ENCODE peak calls at places on chromosomes 1 and 21, in ten cellular contexts. P is fibroblast of lung, H is cardiac fibroblast, C is left ventricle myocardium inferior, I is tibial nerve, S is PC-3, J is glutamatergic neuron, Q is MCF 10A, E is cardiac muscle cell, N is nephron progenitor cell. O is an unnamed sample.

GRCh38 chr1:161198877-161199431 is at the start of gene ADAMTS4:
- DNase-seq in J (peak), P (peak), E (peak), Q (peak), H (peak), I (peak), S (no peak), C (peak), N (no peak), O (no peak)

GRCh38 chr1:68889471-68889870 is 392.6 kb upstream of the DEPDC1 start:
- DNase-seq in J (no peak), I (no peak), E (no peak), C (no peak), Q (no peak), H (no peak), S (no peak), P (no peak), N (no peak), O (no peak)

GRCh38 chr1:1013922-1014617 is 773 bp downstream of the ISG15 start:
- DNase-seq in E (peak), S (peak), P (peak), I (no peak), N (no peak), J (no peak), H (peak), Q (no peak), C (no peak), O (no peak)

GRCh38 chr1:154466879-154467767 is 34.9 kb upstream of the TDRD10 start:
- DNase-seq in Q (no peak), C (no peak), H (peak), P (no peak), I (no peak), E (no peak), J (no peak), N (no peak), S (no peak), O (no peak)

GRCh38 chr1:226034482-226034881 is 28.0 kb upstream of the H3-3A start:
- DNase-seq in J (no peak), P (peak), N (no peak), Q (peak), S (peak), H (peak), C (peak), I (peak), E (peak), O (no peak)

GRCh38 chr1:11887666-11888007 is 28.9 kb upstream of the NPPB start:
- DNase-seq in S (no peak), Q (no peak), J (no peak), N (no peak), P (no peak), I (no peak), C (no peak), H (no peak), E (no peak), O (no peak)

GRCh38 chr21:43188712-43189151 is 19.9 kb downstream of the CRYAA start:
- DNase-seq in E (no peak), N (no peak), S (no peak), I (peak), P (no peak), C (no peak), H (no peak), Q (peak), J (no peak), O (no peak)

GRCh38 chr1:198776602-198777029 is 137.8 kb downstream of the PTPRC start:
- DNase-seq in C (peak), H (peak), Q (peak), E (peak), I (peak), N (no peak), S (peak), J (no peak), P (peak), O (no peak)

GRCh38 chr1:2791027-2791760 is 10.3 kb downstream of the TTC34 start:
- DNase-seq in Q (no peak), E (no peak), J (no peak), I (no peak), N (no peak), C (no peak), S (no peak), H (no peak), P (no peak), O (no peak)

GRCh38 chr1:39425634-39426033 is 65.8 kb upstream of the BMP8A start:
- DNase-seq in I (no peak), E (no peak), H (no peak), C (no peak), Q (no peak), N (no peak), S (no peak), J (no peak), P (no peak), O (no peak)

GRCh38 chr1:17018849-17019248 is 7.1 kb upstream of the ATP13A2 start:
- DNase-seq in N (no peak), P (no peak), J (no peak), S (no peak), Q (no peak), H (no peak), I (no peak), E (no peak), C (no peak), O (no peak)

GRCh38 chr1:39698568-39698967 is 7.3 kb upstream of the HPCAL4 start:
- DNase-seq in Q (no peak), C (no peak), N (no peak), I (no peak), S (no peak), P (no peak), E (no peak), H (no peak), J (no peak), O (no peak)

GRCh38 chr1:94258873-94259331 is 21.5 kb upstream of the ARHGAP29 start:
- DNase-seq in P (peak), I (peak), N (no peak), C (no peak), E (peak), S (peak), Q (peak), J (no peak), H (peak), O (no peak)

GRCh38 chr1:112937070-112937469 is 18.9 kb downstream of the SLC16A1 start:
- DNase-seq in S (no peak), H (peak), N (no peak), J (no peak), P (no peak), C (no peak), Q (peak), E (peak), I (no peak), O (no peak)

GRCh38 chr1:214002060-214002459 is 14.3 kb downstream of the PROX1 start:
- DNase-seq in I (no peak), S (no peak), Q (no peak), P (no peak), E (no peak), H (no peak), C (no peak), J (no peak), N (no peak), O (no peak)

GRCh38 chr1:185104083-185104482 is 52.7 kb downstream of the TRMT1L start:
- DNase-seq in E (no peak), N (no peak), Q (no peak), H (no peak), C (no peak), S (no peak), J (no peak), P (no peak), I (no peak), O (no peak)

GRCh38 chr1:207825719-207826556 is 74.1 kb downstream of the CD46 start:
- DNase-seq in E (peak), H (peak), N (no peak), Q (peak), J (no peak), S (peak), I (peak), C (peak), P (peak), O (no peak)

GRCh38 chr1:74684301-74684700 is 10.7 kb upstream of the ERICH3 start:
- DNase-seq in E (no peak), N (no peak), P (no peak), Q (no peak), C (no peak), J (no peak), I (no peak), H (no peak), S (no peak), O (no peak)

GRCh38 chr1:204725821-204726448 is 40.4 kb upstream of the LRRN2 start:
- DNase-seq in C (no peak), S (peak), Q (peak), P (no peak), J (no peak), H (no peak), E (no peak), I (no peak), N (no peak), O (no peak)

GRCh38 chr21:43262427-43262826 is 93.6 kb downstream of the CRYAA start:
- DNase-seq in S (no peak), P (peak), H (peak), I (no peak), E (no peak), J (no peak), C (peak), Q (no peak), N (no peak), O (no peak)

GRCh38 chr1:161838885-161839284 is 72.8 kb downstream of the ATF6 start:
- DNase-seq in H (no peak), J (no peak), P (no peak), Q (no peak), N (no peak), I (no peak), S (no peak), C (no peak), E (no peak), O (no peak)

GRCh38 chr1:30844631-30845030 is 63.9 kb downstream of the SDC3 start:
- DNase-seq in N (no peak), P (no peak), C (no peak), I (no peak), J (no peak), H (no peak), Q (no peak), S (no peak), E (no peak), O (no peak)

GRCh38 chr1:30845237-30845636 is 63.3 kb downstream of the SDC3 start:
- DNase-seq in J (no peak), N (no peak), C (no peak), I (no peak), P (no peak), Q (no peak), E (no peak), H (no peak), S (no peak), O (no peak)

GRCh38 chr1:30846587-30846986 is 62.0 kb downstream of the SDC3 start:
- DNase-seq in J (no peak), Q (no peak), H (no peak), N (no peak), P (no peak), I (no peak), C (no peak), E (no peak), S (no peak), O (no peak)

GRCh38 chr1:30847358-30847972 is 61.1 kb downstream of the SDC3 start:
- DNase-seq in P (peak), I (peak), S (no peak), Q (no peak), E (peak), N (peak), C (peak), J (no peak), H (peak), O (no peak)

GRCh38 chr1:30845891-30846290 is 62.7 kb downstream of the SDC3 start:
- DNase-seq in I (no peak), J (no peak), Q (no peak), P (no peak), E (no peak), S (peak), H (no peak), N (no peak), C (no peak), O (no peak)
- TF ChIP-seq CTCF in I (no peak), J (no peak), Q (no peak), P (no peak), E (no peak), S (no peak), H (no peak), N (no peak), C (no peak), O (no peak)

GRCh38 chr21:15063821-15064575 is 802 bp downstream of the NRIP1 start:
- DNase-seq in I (peak), C (peak), E (peak), H (peak), N (peak), S (peak), P (peak), J (peak), Q (peak), O (peak)

GRCh38 chr21:15063081-15063820 is 1.5 kb downstream of the NRIP1 start:
- DNase-seq in E (peak), P (no peak), S (peak), C (no peak), Q (peak), I (no peak), H (peak), J (no peak), N (no peak), O (no peak)

GRCh38 chr21:15061284-15061683 is 3.5 kb downstream of the NRIP1 start:
- DNase-seq in P (no peak), Q (no peak), E (no peak), H (no peak), I (no peak), N (no peak), S (no peak), C (no peak), J (no peak), O (no peak)

GRCh38 chr21:15061747-15062146 is 3.1 kb downstream of the NRIP1 start:
- DNase-seq in J (no peak), H (no peak), Q (no peak), C (no peak), N (no peak), E (no peak), S (no peak), I (no peak), P (no peak), O (no peak)

DNA sequence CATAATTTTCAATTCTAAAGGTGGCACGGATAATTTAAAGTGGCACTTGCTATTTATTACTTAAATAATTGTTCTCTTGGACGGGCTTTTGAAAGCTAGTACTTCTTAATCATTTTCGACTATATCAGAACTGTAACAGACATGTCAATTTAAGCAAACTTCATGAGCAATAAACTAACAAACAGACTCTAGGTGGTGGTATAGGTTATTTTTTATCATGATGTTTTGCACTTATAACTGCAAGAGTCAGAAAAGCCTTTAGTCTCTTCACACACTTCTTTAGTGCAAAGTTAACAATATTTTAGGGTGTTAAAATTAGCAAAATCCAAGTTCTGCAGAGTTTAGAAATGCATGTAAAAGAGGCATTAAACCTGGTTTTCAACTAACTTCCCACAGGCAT is 2.2 kb downstream of the NRIP1 start:
- DNase-seq in N (no peak), H (peak), E (peak), J (no peak), C (no peak), P (peak), I (no peak), Q (peak), S (peak), O (no peak)
- TF ChIP-seq CTCF in N (no peak), H (no peak), E (peak), J (no peak), C (peak), P (no peak), I (no peak), Q (no peak), S (peak), O (no peak)

GRCh38 chr1:151888972-151889570 is 20.2 kb downstream of the THEM4 start:
- DNase-seq in P (no peak), J (no peak), H (peak), Q (peak), S (peak), N (no peak), E (no peak), I (no peak), C (no peak), O (no peak)

GRCh38 chr1:151881479-151881878 is 27.8 kb downstream of the THEM4 start:
- DNase-seq in P (peak), J (no peak), N (no peak), I (no peak), E (no peak), H (peak), Q (peak), C (no peak), S (peak), O (no peak)

GRCh38 chr1:151882466-151882865 is 26.8 kb downstream of the THEM4 start:
- DNase-seq in E (no peak), C (no peak), I (no peak), P (no peak), N (no peak), Q (no peak), H (peak), J (no peak), S (no peak), O (no peak)

GRCh38 chr1:151887028-151887427 is 22.3 kb downstream of the THEM4 start:
- DNase-seq in S (peak), E (peak), I (no peak), H (peak), P (peak), C (no peak), J (no peak), N (no peak), Q (peak), O (no peak)

GRCh38 chr1:151885479-151885878 is 23.8 kb downstream of the THEM4 start:
- DNase-seq in S (peak), H (peak), C (no peak), N (no peak), I (no peak), J (no peak), P (no peak), Q (no peak), E (no peak), O (no peak)
- TF ChIP-seq CTCF in S (no peak), H (no peak), C (no peak), N (no peak), I (no peak), J (no peak), P (no peak), Q (no peak), E (no peak), O (no peak)

GRCh38 chr1:73639494-73639893 is 558.5 kb downstream of the LRRIQ3 start:
- DNase-seq in H (no peak), P (no peak), Q (no peak), C (no peak), I (no peak), J (no peak), E (no peak), S (no peak), N (no peak), O (no peak)

GRCh38 chr1:73637275-73637674 is 560.7 kb downstream of the LRRIQ3 start:
- DNase-seq in S (no peak), I (no peak), Q (no peak), E (no peak), J (no peak), N (no peak), H (no peak), C (no peak), P (no peak), O (no peak)

DNA sequence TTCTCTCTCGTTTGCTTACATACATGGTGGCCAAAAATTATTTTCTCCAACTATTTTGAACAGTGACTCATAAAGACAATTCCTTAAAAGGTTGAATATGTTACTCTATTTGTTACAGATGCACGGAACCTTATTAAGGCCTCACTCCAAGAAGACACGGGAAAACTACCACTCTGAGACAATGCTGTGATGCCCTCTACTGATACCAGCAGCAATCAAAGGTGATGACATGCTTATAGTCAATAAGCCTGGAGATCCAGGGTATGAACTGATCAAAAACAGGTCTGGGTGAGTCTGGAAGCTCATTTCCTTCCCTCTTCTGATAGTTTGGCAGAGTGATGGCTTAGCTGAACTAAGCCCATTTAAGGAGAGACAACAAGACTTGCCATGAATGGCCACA is 563.0 kb downstream of the LRRIQ3 start:
- DNase-seq in P (no peak), S (peak), C (no peak), N (no peak), I (no peak), E (no peak), H (no peak), Q (peak), J (no peak), O (no peak)
- TF ChIP-seq CTCF in P (no peak), S (peak), C (no peak), N (no peak), I (no peak), E (no peak), H (no peak), Q (no peak), J (no peak), O (no peak)

GRCh38 chr1:152479792-152480595 is 30.6 kb upstream of the LCE5A start:
- DNase-seq in P (no peak), E (peak), C (peak), H (peak), S (peak), J (peak), I (peak), N (peak), Q (peak), O (no peak)
- TF ChIP-seq CTCF in P (peak), E (peak), C (peak), H (peak), S (peak), J (no peak), I (peak), N (no peak), Q (peak), O (peak)

O was measured in mesothelial cell of epicardium.